ENCODE peak calls at places on chromosomes 16 and 17, in ten cellular contexts. F is hepatocyte, Z is Calu3, A is dorsolateral prefrontal cortex, W is astrocyte of the spinal cord, U is epithelial cell of esophagus, R is colonic mucosa, G is AG04450, O is Peyer's patch, M is ascending aorta. K is an unnamed sample.

GRCh38 chr17:31318298-31319190 is 2.9 kb downstream of the EVI2A start:
- DNase-seq in F (no peak), Z (no peak), A (peak; percentile 84), W (peak; percentile 92), U (peak; percentile 88), R (peak; percentile 28), G (peak; percentile 55), O (peak; percentile 66), M (peak; percentile 76), K (no peak)

GRCh38 chr17:27524594-27524993 is 68.3 kb downstream of the KSR1 start:
- DNase-seq in F (no peak), Z (no peak), A (no peak), W (no peak), U (no peak), R (no peak), G (no peak), O (no peak), M (no peak), K (no peak)

GRCh38 chr17:38584350-38584925 is 21.3 kb downstream of the SRCIN1 start:
- DNase-seq in F (peak; percentile 79), Z (peak; percentile 99), A (no peak), W (peak; percentile 24), U (peak; percentile 75), R (peak; percentile 63), G (no peak), O (peak; percentile 52), M (peak; percentile 79), K (peak; percentile 79)

GRCh38 chr17:44536090-44536960 is 21.0 kb upstream of the FZD2 start:
- DNase-seq in F (peak; percentile 43), Z (no peak), A (no peak), W (no peak), U (no peak), R (no peak), G (no peak), O (no peak), M (no peak), K (no peak)

GRCh38 chr17:62876664-62877411 is 68.7 kb upstream of the MARCHF10 start:
- DNase-seq in F (no peak), Z (no peak), A (no peak), W (peak; percentile 60), U (peak; percentile 78), R (no peak), G (no peak), O (no peak), M (no peak), K (no peak)

GRCh38 chr16:55009581-55009980 is 78.9 kb downstream of the IRX5 start:
- DNase-seq in F (no peak), Z (no peak), A (no peak), W (no peak), U (no peak), R (no peak), G (no peak), O (no peak), M (no peak), K (no peak)

GRCh38 chr16:87086575-87086974 is 230.6 kb downstream of the C16orf95 start:
- DNase-seq in F (no peak), Z (no peak), A (no peak), W (peak; percentile 65), U (no peak), R (no peak), G (no peak), O (no peak), M (no peak), K (no peak)

GRCh38 chr16:2043296-2043979 is 4.2 kb downstream of the NTHL1 start:
- DNase-seq in F (no peak), Z (no peak), A (no peak), W (no peak), U (peak; percentile 42), R (peak; percentile 86), G (no peak), O (no peak), M (no peak), K (peak; percentile 13)

GRCh38 chr17:40303706-40304450 is 5.1 kb upstream of the RARA start:
- DNase-seq in F (peak; percentile 74), Z (no peak), A (no peak), W (peak; percentile 82), U (peak; percentile 64), R (no peak), G (no peak), O (no peak), M (peak; percentile 63), K (no peak)

GRCh38 chr17:40303009-40303657 is 5.8 kb upstream of the RARA start:
- DNase-seq in F (peak; percentile 80), Z (peak; percentile 94), A (no peak), W (peak; percentile 75), U (peak; percentile 70), R (peak; percentile 71), G (peak; percentile 57), O (peak; percentile 64), M (peak; percentile 76), K (no peak)

GRCh38 chr17:40298726-40299125 is 10.3 kb upstream of the RARA start:
- DNase-seq in F (no peak), Z (no peak), A (no peak), W (peak; percentile 44), U (no peak), R (no peak), G (no peak), O (no peak), M (no peak), K (no peak)

GRCh38 chr17:40304464-40304863 is 4.5 kb upstream of the RARA start:
- DNase-seq in F (no peak), Z (peak; percentile 34), A (no peak), W (peak; percentile 89), U (no peak), R (no peak), G (peak; percentile 46), O (no peak), M (peak; percentile 66), K (no peak)

DNA sequence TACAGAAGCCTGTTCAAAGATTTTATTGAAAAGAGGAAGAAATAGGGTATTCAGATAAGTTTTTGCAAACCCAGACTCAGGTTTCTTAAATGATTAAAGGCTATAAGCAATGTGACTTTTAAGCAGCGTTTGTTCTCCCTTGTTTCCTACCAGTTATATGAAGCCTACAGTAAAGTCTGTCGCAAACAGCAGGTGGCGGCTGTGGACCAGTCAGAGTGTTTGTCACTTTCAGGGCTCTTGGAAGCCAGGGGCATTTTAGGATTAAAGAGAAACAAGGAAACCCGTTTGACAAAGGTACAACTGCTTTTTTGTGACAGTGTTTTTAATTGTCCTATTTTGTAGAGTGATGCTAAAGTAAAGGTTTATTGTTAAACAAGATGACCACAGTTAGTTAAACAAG is 7.7 kb upstream of the RARA start:
- DNase-seq in F (no peak), Z (peak; percentile 76), A (no peak), W (no peak), U (peak; percentile 43), R (no peak), G (no peak), O (no peak), M (no peak), K (peak; percentile 59)
- TF ChIP-seq CTCF in F (peak; percentile 49), Z (peak; percentile 72), A (peak; percentile 23), W (no peak), U (peak; percentile 33), R (peak; percentile 42), G (no peak), O (no peak), M (no peak), K (peak; percentile 5)

GRCh38 chr16:65201446-65202010 is 79.7 kb upstream of the CDH11 start:
- DNase-seq in F (no peak), Z (no peak), A (no peak), W (no peak), U (no peak), R (no peak), G (no peak), O (no peak), M (no peak), K (no peak)

GRCh38 chr16:65200857-65201256 is 79.0 kb upstream of the CDH11 start:
- DNase-seq in F (no peak), Z (no peak), A (no peak), W (no peak), U (peak; percentile 58), R (no peak), G (no peak), O (no peak), M (no peak), K (no peak)

GRCh38 chr16:65196696-65197095 is 74.8 kb upstream of the CDH11 start:
- DNase-seq in F (no peak), Z (no peak), A (no peak), W (no peak), U (no peak), R (no peak), G (no peak), O (no peak), M (no peak), K (no peak)

GRCh38 chr16:65200374-65200773 is 78.5 kb upstream of the CDH11 start:
- DNase-seq in F (no peak), Z (no peak), A (no peak), W (no peak), U (peak; percentile 47), R (no peak), G (no peak), O (no peak), M (no peak), K (no peak)

GRCh38 chr16:65195998-65196397 is 74.1 kb upstream of the CDH11 start:
- DNase-seq in F (peak; percentile 15), Z (no peak), A (no peak), W (no peak), U (no peak), R (no peak), G (no peak), O (no peak), M (no peak), K (no peak)
- TF ChIP-seq CTCF in F (peak; percentile 15), Z (no peak), A (no peak), W (no peak), U (no peak), R (no peak), G (no peak), O (no peak), M (no peak), K (no peak)

GRCh38 chr17:80527016-80527645 is 17.5 kb upstream of the RPTOR start:
- DNase-seq in F (no peak), Z (no peak), A (no peak), W (peak; percentile 14), U (peak; percentile 76), R (no peak), G (no peak), O (no peak), M (no peak), K (no peak)

GRCh38 chr17:80520810-80521209 is 23.8 kb upstream of the RPTOR start:
- DNase-seq in F (no peak), Z (no peak), A (no peak), W (no peak), U (no peak), R (no peak), G (no peak), O (no peak), M (no peak), K (no peak)

GRCh38 chr17:80526116-80526910 is 18.3 kb upstream of the RPTOR start:
- DNase-seq in F (no peak), Z (no peak), A (no peak), W (no peak), U (no peak), R (no peak), G (no peak), O (no peak), M (no peak), K (no peak)

GRCh38 chr17:80523054-80523744 is 21.4 kb upstream of the RPTOR start:
- DNase-seq in F (no peak), Z (no peak), A (no peak), W (no peak), U (no peak), R (no peak), G (no peak), O (no peak), M (no peak), K (no peak)

DNA sequence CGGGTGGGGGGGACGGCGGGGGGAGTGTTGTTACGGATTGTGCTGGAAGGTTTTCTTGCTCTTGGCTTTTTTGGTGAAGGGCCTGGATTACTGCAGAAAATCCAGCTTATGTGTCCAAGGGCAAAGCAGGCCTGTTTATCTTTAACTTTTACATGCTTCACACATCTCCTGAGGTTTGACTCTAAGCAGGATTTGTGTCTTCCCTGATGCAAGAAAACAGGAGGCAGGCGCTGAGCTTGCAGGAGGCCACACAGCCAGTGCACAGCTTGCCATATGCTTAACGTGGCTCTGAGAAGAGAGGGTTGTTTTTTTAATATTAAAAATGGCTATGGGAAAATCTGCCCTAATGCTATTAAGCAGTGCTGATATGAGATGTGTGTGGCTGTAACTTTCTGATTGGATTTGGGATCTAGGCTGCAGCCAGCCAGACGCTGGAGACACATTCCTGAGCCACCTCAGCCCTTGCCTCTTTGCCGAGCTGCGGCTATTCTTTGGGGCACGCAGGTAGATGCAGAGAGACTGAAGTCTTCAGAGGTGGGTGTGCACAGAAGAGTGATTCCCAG is 20.4 kb upstream of the RPTOR start:
- DNase-seq in F (peak; percentile 37), Z (no peak), A (no peak), W (no peak), U (no peak), R (no peak), G (no peak), O (no peak), M (no peak), K (no peak)
- TF ChIP-seq CTCF in F (no peak), Z (no peak), A (no peak), W (no peak), U (no peak), R (no peak), G (no peak), O (no peak), M (no peak), K (no peak)

GRCh38 chr16:58644765-58645487 is 15.3 kb upstream of the CNOT1 start:
- DNase-seq in F (no peak), Z (peak; percentile 43), A (no peak), W (no peak), U (peak; percentile 69), R (no peak), G (no peak), O (no peak), M (no peak), K (no peak)
- TF ChIP-seq CTCF in F (no peak), Z (no peak), A (no peak), W (no peak), U (no peak), R (no peak), G (no peak), O (no peak), M (no peak), K (no peak)

K was measured in glutamatergic neuron.